ENCODE peak calls at places on chromosomes 13 and 19, in seven cellular contexts. One of them, this sample, is unnamed.

GRCh38 chr19:46197314-46198070 is 32.0 kb upstream of the IGFL1 start:
- DNase-seq in endothelial cell of umbilical vein: no peak
- DNase-seq in adrenal gland: peak; percentile 58
- DNase-seq in heart left ventricle: no peak
- DNase-seq in HCT116: no peak
- DNase-seq in transverse colon: no peak
- DNase-seq in Peyer's patch: no peak
- DNase-seq in this sample: no peak

GRCh38 chr19:58555369-58555885 is 522 bp upstream of the CHMP2A start:
- DNase-seq in endothelial cell of umbilical vein: no peak
- DNase-seq in adrenal gland: no peak
- DNase-seq in heart left ventricle: no peak
- DNase-seq in HCT116: no peak
- DNase-seq in transverse colon: no peak
- DNase-seq in Peyer's patch: no peak
- DNase-seq in this sample: no peak

GRCh38 chr13:44104969-44105368 is 225.3 kb downstream of the LACC1 start:
- DNase-seq in endothelial cell of umbilical vein: no peak
- DNase-seq in adrenal gland: no peak
- DNase-seq in heart left ventricle: no peak
- DNase-seq in HCT116: no peak
- DNase-seq in transverse colon: no peak
- DNase-seq in Peyer's patch: no peak
- DNase-seq in this sample: no peak

GRCh38 chr13:89205856-89206255 is 1534.7 kb downstream of the SLITRK5 start:
- DNase-seq in endothelial cell of umbilical vein: no peak
- DNase-seq in adrenal gland: no peak
- DNase-seq in heart left ventricle: no peak
- DNase-seq in HCT116: no peak
- DNase-seq in transverse colon: no peak
- DNase-seq in Peyer's patch: no peak
- DNase-seq in this sample: no peak

GRCh38 chr13:89746554-89746953 is 1600.9 kb upstream of the MIR17HG start:
- DNase-seq in endothelial cell of umbilical vein: no peak
- DNase-seq in adrenal gland: no peak
- DNase-seq in heart left ventricle: no peak
- DNase-seq in HCT116: no peak
- DNase-seq in transverse colon: no peak
- DNase-seq in Peyer's patch: no peak
- DNase-seq in this sample: no peak

GRCh38 chr13:97028441-97029299 is 34.4 kb upstream of the OXGR1 start:
- DNase-seq in endothelial cell of umbilical vein: peak; percentile 78
- DNase-seq in adrenal gland: peak; percentile 83
- DNase-seq in heart left ventricle: peak; percentile 38
- DNase-seq in HCT116: peak; percentile 42
- DNase-seq in transverse colon: peak; percentile 73
- DNase-seq in Peyer's patch: peak; percentile 18
- DNase-seq in this sample: peak; percentile 78

GRCh38 chr13:24741016-24741662 is 22.8 kb upstream of the RNF17 start:
- DNase-seq in endothelial cell of umbilical vein: no peak
- DNase-seq in adrenal gland: no peak
- DNase-seq in heart left ventricle: no peak
- DNase-seq in HCT116: no peak
- DNase-seq in transverse colon: no peak
- DNase-seq in Peyer's patch: no peak
- DNase-seq in this sample: no peak

GRCh38 chr13:23430664-23431063 is 2.8 kb downstream of the SACS start:
- DNase-seq in endothelial cell of umbilical vein: no peak
- DNase-seq in adrenal gland: no peak
- DNase-seq in heart left ventricle: no peak
- DNase-seq in HCT116: no peak
- DNase-seq in transverse colon: no peak
- DNase-seq in Peyer's patch: no peak
- DNase-seq in this sample: no peak

GRCh38 chr13:63344711-63345110 is 1929.1 kb upstream of the PCDH20 start:
- DNase-seq in endothelial cell of umbilical vein: no peak
- DNase-seq in adrenal gland: no peak
- DNase-seq in heart left ventricle: no peak
- DNase-seq in HCT116: no peak
- DNase-seq in transverse colon: no peak
- DNase-seq in Peyer's patch: no peak
- DNase-seq in this sample: no peak

GRCh38 chr13:110308377-110309158 is 1.5 kb downstream of the COL4A2 start:
- DNase-seq in endothelial cell of umbilical vein: peak; percentile 62
- DNase-seq in adrenal gland: no peak
- DNase-seq in heart left ventricle: peak; percentile 50
- DNase-seq in HCT116: no peak
- DNase-seq in transverse colon: no peak
- DNase-seq in Peyer's patch: no peak
- DNase-seq in this sample: peak; percentile 26

GRCh38 chr13:104608280-104608679 is 1542.1 kb upstream of the SLC10A2 start:
- DNase-seq in endothelial cell of umbilical vein: no peak
- DNase-seq in adrenal gland: no peak
- DNase-seq in heart left ventricle: no peak
- DNase-seq in HCT116: no peak
- DNase-seq in transverse colon: no peak
- DNase-seq in Peyer's patch: no peak
- DNase-seq in this sample: no peak

GRCh38 chr19:3785938-3786824 is at the start of gene MATK:
- DNase-seq in endothelial cell of umbilical vein: no peak
- DNase-seq in adrenal gland: no peak
- DNase-seq in heart left ventricle: no peak
- DNase-seq in HCT116: no peak
- DNase-seq in transverse colon: no peak
- DNase-seq in Peyer's patch: no peak
- DNase-seq in this sample: no peak

GRCh38 chr13:32048816-32049215 is 17.2 kb downstream of the FRY start:
- DNase-seq in endothelial cell of umbilical vein: peak; percentile 11
- DNase-seq in adrenal gland: no peak
- DNase-seq in heart left ventricle: no peak
- DNase-seq in HCT116: no peak
- DNase-seq in transverse colon: no peak
- DNase-seq in Peyer's patch: no peak
- DNase-seq in this sample: no peak

GRCh38 chr13:23755040-23755439 is 134.2 kb downstream of the MIPEP start:
- DNase-seq in endothelial cell of umbilical vein: no peak
- DNase-seq in adrenal gland: no peak
- DNase-seq in heart left ventricle: no peak
- DNase-seq in HCT116: no peak
- DNase-seq in transverse colon: no peak
- DNase-seq in Peyer's patch: no peak
- DNase-seq in this sample: no peak

DNA sequence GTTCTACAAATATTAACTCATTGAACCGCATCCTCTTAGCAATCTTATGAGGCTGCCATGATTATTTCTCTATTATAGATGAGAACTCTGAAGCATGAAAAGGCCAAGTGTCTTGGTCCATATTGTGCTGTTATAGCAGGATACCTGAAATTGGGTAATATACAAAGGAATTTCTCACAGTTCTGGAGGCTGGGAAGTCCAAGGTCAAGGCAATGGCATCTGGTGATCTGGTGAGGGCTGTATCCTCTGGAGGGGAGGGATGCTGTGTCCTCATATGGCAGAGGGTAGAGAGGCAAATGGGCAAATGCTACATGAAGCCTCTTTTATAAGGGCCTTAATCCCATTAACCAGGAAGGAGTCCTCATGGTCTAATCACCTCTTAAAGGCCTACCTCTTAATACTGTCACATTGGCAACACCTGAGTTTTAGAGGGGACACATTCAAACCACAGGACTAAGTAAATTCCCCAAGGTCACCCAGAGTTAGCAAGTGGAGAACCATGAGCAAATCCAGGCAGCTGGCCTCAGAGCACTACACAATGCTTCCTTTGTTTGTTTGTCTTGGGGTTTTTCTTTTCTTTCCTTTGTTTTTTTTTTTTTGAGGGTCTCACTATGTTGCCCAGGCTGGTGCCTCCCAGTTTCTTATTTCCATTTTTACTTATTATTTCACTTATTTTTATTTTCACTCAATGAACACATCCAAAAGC is 55.9 kb upstream of the LATS2 start:
- DNase-seq in endothelial cell of umbilical vein: no peak
- DNase-seq in adrenal gland: no peak
- DNase-seq in heart left ventricle: no peak
- DNase-seq in HCT116: no peak
- DNase-seq in transverse colon: no peak
- DNase-seq in Peyer's patch: no peak
- DNase-seq in this sample: no peak
- H3K36me3 ChIP-seq in endothelial cell of umbilical vein: no peaks in the 10 kb centered on the region
- H3K36me3 ChIP-seq in adrenal gland: no peaks in the 10 kb centered on the region
- H3K36me3 ChIP-seq in heart left ventricle: no peaks in the 10 kb centered on the region
- H3K36me3 ChIP-seq in HCT116: no peaks in the 10 kb centered on the region
- H3K36me3 ChIP-seq in transverse colon: no peaks in the 10 kb centered on the region
- H3K36me3 ChIP-seq in Peyer's patch: no peaks in the 10 kb centered on the region
- H3K36me3 ChIP-seq in this sample: no peaks in the 10 kb centered on the region

GRCh38 chr13:52450012-52450792 is at the start of gene VPS36:
- DNase-seq in endothelial cell of umbilical vein: peak; percentile 93
- DNase-seq in adrenal gland: peak; percentile 97
- DNase-seq in heart left ventricle: peak; percentile 96
- DNase-seq in HCT116: peak; percentile 88
- DNase-seq in transverse colon: peak; percentile 98
- DNase-seq in Peyer's patch: peak; percentile 94
- DNase-seq in this sample: peak; percentile 96
- TF ChIP-seq POLR2A in endothelial cell of umbilical vein: peak; percentile 61
- TF ChIP-seq POLR2A in adrenal gland: peak; percentile 85
- TF ChIP-seq POLR2A in heart left ventricle: peak; percentile 71
- TF ChIP-seq POLR2A in HCT116: no peak
- TF ChIP-seq POLR2A in transverse colon: peak; percentile 94
- TF ChIP-seq POLR2A in Peyer's patch: peak; percentile 94
- TF ChIP-seq POLR2A in this sample: peak; percentile 91

DNA sequence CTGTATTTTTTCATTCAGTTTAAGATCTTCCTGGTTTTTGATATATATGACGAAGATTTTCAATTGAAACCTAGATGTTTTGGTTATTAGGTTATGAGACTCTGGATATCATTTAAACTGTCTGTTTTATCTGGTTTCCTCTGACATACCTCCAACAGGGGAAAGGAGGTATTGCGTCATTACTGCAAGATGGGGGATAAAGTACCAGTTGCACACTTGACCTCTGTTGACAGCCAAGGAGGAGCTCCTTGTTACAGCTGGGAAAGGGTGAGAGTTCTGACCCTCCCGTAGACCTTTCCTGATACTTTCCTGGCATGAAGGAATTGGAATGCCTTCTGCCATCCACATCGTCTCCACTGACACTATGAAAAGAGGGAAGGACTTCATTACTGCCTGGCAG is 82.0 kb upstream of the SHISA2 start:
- DNase-seq in endothelial cell of umbilical vein: no peak
- DNase-seq in adrenal gland: no peak
- DNase-seq in heart left ventricle: no peak
- DNase-seq in HCT116: no peak
- DNase-seq in transverse colon: no peak
- DNase-seq in Peyer's patch: no peak
- DNase-seq in this sample: no peak
- TF ChIP-seq CTCF in endothelial cell of umbilical vein: no peak
- TF ChIP-seq CTCF in adrenal gland: no peak
- TF ChIP-seq CTCF in heart left ventricle: no peak
- TF ChIP-seq CTCF in HCT116: no peak
- TF ChIP-seq CTCF in transverse colon: no peak
- TF ChIP-seq CTCF in Peyer's patch: no peak
- TF ChIP-seq CTCF in this sample: no peak

GRCh38 chr13:112836940-112837339 is 132.1 kb upstream of the MCF2L start:
- DNase-seq in endothelial cell of umbilical vein: no peak
- DNase-seq in adrenal gland: no peak
- DNase-seq in heart left ventricle: no peak
- DNase-seq in HCT116: no peak
- DNase-seq in transverse colon: no peak
- DNase-seq in Peyer's patch: no peak
- DNase-seq in this sample: no peak

GRCh38 chr13:112835796-112836195 is 133.2 kb upstream of the MCF2L start:
- DNase-seq in endothelial cell of umbilical vein: no peak
- DNase-seq in adrenal gland: no peak
- DNase-seq in heart left ventricle: no peak
- DNase-seq in HCT116: no peak
- DNase-seq in transverse colon: no peak
- DNase-seq in Peyer's patch: no peak
- DNase-seq in this sample: no peak

GRCh38 chr13:112838038-112838965 is 130.7 kb upstream of the MCF2L start:
- DNase-seq in endothelial cell of umbilical vein: no peak
- DNase-seq in adrenal gland: no peak
- DNase-seq in heart left ventricle: no peak
- DNase-seq in HCT116: no peak
- DNase-seq in transverse colon: no peak
- DNase-seq in Peyer's patch: no peak
- DNase-seq in this sample: no peak

GRCh38 chr13:112839347-112840105 is 129.5 kb upstream of the MCF2L start:
- DNase-seq in endothelial cell of umbilical vein: no peak
- DNase-seq in adrenal gland: no peak
- DNase-seq in heart left ventricle: no peak
- DNase-seq in HCT116: no peak
- DNase-seq in transverse colon: no peak
- DNase-seq in Peyer's patch: no peak
- DNase-seq in this sample: no peak

DNA sequence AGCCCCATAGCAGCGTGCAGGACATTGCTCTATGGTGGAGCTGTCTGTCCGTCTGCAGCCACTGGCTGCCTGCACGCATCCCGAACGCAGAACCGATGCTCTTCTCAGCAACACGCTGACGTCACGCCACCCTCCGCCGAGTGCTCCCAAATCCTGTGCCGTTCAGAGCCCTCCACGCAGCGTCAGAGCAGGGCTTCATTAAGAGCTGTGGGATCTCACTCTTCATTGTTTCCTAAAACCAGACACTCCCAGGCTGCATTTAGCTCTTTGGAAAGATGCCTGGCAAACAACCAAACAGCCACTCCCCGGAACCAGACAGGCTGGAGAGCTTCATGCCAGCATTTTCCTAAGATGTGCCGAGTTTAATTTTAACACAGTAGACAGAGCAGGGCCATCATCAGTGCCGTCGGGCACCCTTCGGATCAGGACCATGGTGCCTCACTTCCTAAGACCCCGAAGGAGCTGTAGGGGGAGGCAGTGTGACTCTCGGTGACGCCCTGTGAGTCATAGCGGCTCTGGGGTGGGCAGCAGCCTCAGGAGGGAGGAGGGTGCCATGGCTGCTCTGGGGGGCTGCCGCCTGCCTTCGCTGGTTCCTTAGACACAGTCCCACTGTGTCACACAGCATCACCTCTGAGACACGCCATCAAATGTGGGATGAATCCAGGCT is 131.5 kb upstream of the MCF2L start:
- DNase-seq in endothelial cell of umbilical vein: no peak
- DNase-seq in adrenal gland: no peak
- DNase-seq in heart left ventricle: no peak
- DNase-seq in HCT116: no peak
- DNase-seq in transverse colon: no peak
- DNase-seq in Peyer's patch: no peak
- DNase-seq in this sample: no peak
- H3K36me3 ChIP-seq in endothelial cell of umbilical vein: peaks cover 2% of the 10 kb centered on the region
- H3K36me3 ChIP-seq in adrenal gland: peaks cover 51% of the 10 kb centered on the region
- H3K36me3 ChIP-seq in heart left ventricle: peaks cover 85% of the 10 kb centered on the region
- H3K36me3 ChIP-seq in HCT116: peaks cover 27% of the 10 kb centered on the region
- H3K36me3 ChIP-seq in transverse colon: no peaks in the 10 kb centered on the region
- H3K36me3 ChIP-seq in Peyer's patch: no peaks in the 10 kb centered on the region
- H3K36me3 ChIP-seq in this sample: peaks cover 30% of the 10 kb centered on the region

This sample was measured in body of pancreas.